ENCODE peak calls at places on chromosomes 11 and 22, in nine cellular contexts. C is tibial artery; O is NB4; A is GM12864; K is astrocyte; T is CD8-positive, alpha-beta memory T cell; P is HL-60; W is fibroblast of lung; Q is heart right ventricle. M is an unnamed sample.
A peak's percentile ranks its signal among the peaks of the same experiment; 100 is the strongest.

GRCh38 chr11:122676638-122677037 is 21.1 kb downstream of the UBASH3B start:
- DNase-seq in Q (no peak), A (no peak), W (no peak), O (no peak), P (no peak), K (no peak), C (no peak), T (no peak), M (no peak)

GRCh38 chr11:44159848-44160721 is 64.6 kb downstream of the EXT2 start:
- DNase-seq in T (no peak), A (no peak), Q (no peak), K (no peak), C (no peak), O (no peak), P (no peak), W (no peak), M (no peak)

GRCh38 chr11:15828241-15828903 is 528.0 kb downstream of the SOX6 start:
- DNase-seq in A (no peak), O (no peak), W (no peak), T (no peak), C (no peak), K (no peak), Q (no peak), P (no peak), M (no peak)

GRCh38 chr11:45543808-45544422 is 121.5 kb downstream of the CHST1 start:
- DNase-seq in P (no peak), K (no peak), O (peak; percentile 54), Q (no peak), A (no peak), W (peak; percentile 5), C (no peak), T (no peak), M (no peak)

GRCh38 chr11:32594272-32594671 is 10.6 kb downstream of the EIF3M start:
- DNase-seq in P (peak; percentile 68), O (peak; percentile 89), W (no peak), Q (no peak), T (no peak), A (no peak), K (no peak), C (no peak), M (no peak)

GRCh38 chr22:43094085-43094484 is 4.9 kb upstream of the TTLL1 start:
- DNase-seq in P (peak; percentile 85), T (no peak), O (peak; percentile 67), A (no peak), W (no peak), C (no peak), K (no peak), Q (peak; percentile 76), M (no peak)

GRCh38 chr11:67689178-67689577 is 14.8 kb upstream of the ALDH3B2 start:
- DNase-seq in T (no peak), K (no peak), A (no peak), O (no peak), P (no peak), C (no peak), Q (no peak), W (no peak), M (no peak)

GRCh38 chr11:71425851-71426250 is 22.3 kb downstream of the DHCR7 start:
- DNase-seq in T (no peak), A (no peak), C (no peak), Q (no peak), P (no peak), O (no peak), K (no peak), W (no peak), M (no peak)

GRCh38 chr11:22635689-22636088 is 10.1 kb upstream of the FANCF start:
- DNase-seq in Q (no peak), P (no peak), C (no peak), T (no peak), A (no peak), W (no peak), O (no peak), K (no peak), M (no peak)

GRCh38 chr22:48960981-48961655 is 866.6 kb downstream of the BRD1 start:
- DNase-seq in W (no peak), T (no peak), P (no peak), A (no peak), C (no peak), Q (no peak), K (no peak), O (no peak), M (no peak)

GRCh38 chr22:30649430-30650007 is 13.9 kb downstream of the SLC35E4 start:
- DNase-seq in Q (no peak), O (peak; percentile 88), A (no peak), C (no peak), W (peak; percentile 77), P (peak; percentile 50), T (peak; percentile 83), K (peak; percentile 86), M (peak; percentile 33)

GRCh38 chr11:12723410-12724297 is 49.4 kb downstream of the TEAD1 start:
- DNase-seq in A (no peak), C (no peak), K (peak; percentile 60), W (peak; percentile 41), Q (no peak), T (no peak), O (no peak), P (no peak), M (no peak)

GRCh38 chr11:120096756-120097191 is 41.1 kb downstream of the TRIM29 start:
- DNase-seq in O (no peak), A (no peak), K (no peak), C (no peak), W (no peak), Q (no peak), P (no peak), T (peak; percentile 3), M (no peak)

GRCh38 chr11:122202951-122203456 is 87.0 kb upstream of the BLID start:
- DNase-seq in K (peak; percentile 65), T (no peak), Q (peak; percentile 76), P (peak; percentile 43), O (peak; percentile 53), W (peak; percentile 81), C (peak; percentile 87), A (no peak), M (peak; percentile 63)

GRCh38 chr22:35959121-35959800 is 69.4 kb downstream of the RBFOX2 start:
- DNase-seq in K (no peak), C (no peak), P (no peak), O (no peak), T (no peak), W (no peak), A (no peak), Q (no peak), M (no peak)

DNA sequence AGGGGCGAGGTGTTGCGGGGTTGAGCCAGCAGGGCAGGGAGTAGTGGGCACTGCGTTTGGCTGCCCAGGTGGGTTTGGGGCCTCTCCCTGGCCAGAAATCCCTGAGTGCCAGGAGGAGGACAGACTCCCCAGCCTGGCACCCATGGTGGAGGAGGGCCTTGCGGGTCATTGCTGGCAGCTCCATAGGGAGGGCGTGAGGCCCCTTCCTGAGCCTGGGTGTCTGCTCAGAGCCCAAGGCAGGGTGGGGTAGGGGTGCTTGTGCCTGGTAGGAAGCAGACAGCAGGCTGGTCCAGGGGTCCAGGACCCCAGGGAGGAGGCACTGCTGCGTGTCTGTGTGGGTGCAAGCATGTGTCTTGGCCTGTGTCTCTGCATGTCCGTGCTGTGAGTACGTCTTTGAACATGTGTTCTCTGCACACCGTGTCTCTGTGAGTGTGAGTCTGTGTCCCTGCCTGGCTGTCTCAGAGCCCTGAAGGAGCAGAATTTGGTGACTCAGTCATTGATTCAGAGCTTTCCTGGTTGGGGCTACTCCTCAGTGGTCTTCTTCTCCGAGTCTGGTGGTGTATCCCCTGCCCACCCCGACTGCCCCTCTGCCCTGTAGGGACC is 3.9 kb downstream of the TSPAN4 start:
- DNase-seq in K (no peak), W (no peak), T (no peak), O (no peak), Q (no peak), P (no peak), A (no peak), C (no peak), M (no peak)
- H3K4me3 ChIP-seq in K (no peak overlapping the region), W (no peak overlapping the region), T (no peak overlapping the region), O (no peak overlapping the region), Q (no peak overlapping the region), P (no peak overlapping the region), A (no peak overlapping the region), C (no peak overlapping the region), M (no peak overlapping the region)

GRCh38 chr22:27299181-27300085 is 502.1 kb downstream of the MN1 start:
- DNase-seq in K (peak; percentile 80), W (no peak), Q (no peak), O (no peak), C (no peak), A (no peak), T (no peak), P (no peak), M (no peak)
- H3K4me3 ChIP-seq in K (peak overlapping the region; percentile 13), W (no peak overlapping the region), Q (peak overlapping the region; percentile 16), O (no peak overlapping the region), C (no peak overlapping the region), A (no peak overlapping the region), T (no peak overlapping the region), P (no peak overlapping the region), M (no peak overlapping the region)

DNA sequence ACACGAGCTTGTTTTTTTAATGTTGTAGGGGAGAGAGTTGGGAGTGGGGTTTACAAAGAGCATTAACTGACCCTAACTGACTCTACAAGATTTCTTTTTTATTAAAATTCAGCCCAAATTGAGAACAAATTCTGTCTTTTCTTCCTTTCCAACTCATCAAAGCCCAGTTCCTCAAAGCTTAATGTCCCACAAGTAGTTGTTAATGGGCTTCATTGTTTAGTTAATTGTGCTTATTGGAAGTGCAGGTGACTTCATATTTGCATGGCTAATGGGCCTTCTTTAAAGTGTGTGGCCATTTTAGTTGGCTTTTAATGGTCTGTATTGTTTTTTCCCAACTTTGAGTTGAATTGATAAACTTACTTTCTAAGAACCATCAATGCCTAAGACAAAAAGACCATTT is 39.8 kb downstream of the MPPED2 start:
- DNase-seq in O (no peak), P (no peak), W (no peak), Q (no peak), T (no peak), K (no peak), A (no peak), C (no peak), M (no peak)
- H3K4me3 ChIP-seq in O (no peak overlapping the region), P (no peak overlapping the region), W (no peak overlapping the region), Q (no peak overlapping the region), T (no peak overlapping the region), K (no peak overlapping the region), A (no peak overlapping the region), C (no peak overlapping the region), M (no peak overlapping the region)

GRCh38 chr11:64639885-64640284 is 48.9 kb downstream of the SLC22A12 start:
- DNase-seq in P (no peak), W (no peak), O (no peak), C (no peak), T (no peak), K (no peak), A (no peak), Q (no peak), M (no peak)

GRCh38 chr11:64642418-64642735 is 51.4 kb downstream of the SLC22A12 start:
- DNase-seq in Q (no peak), C (no peak), A (no peak), T (no peak), O (no peak), K (no peak), W (no peak), P (no peak), M (no peak)

GRCh38 chr11:64643258-64643881 is 52.4 kb downstream of the SLC22A12 start:
- DNase-seq in C (no peak), W (no peak), A (no peak), P (no peak), K (no peak), O (no peak), T (no peak), Q (no peak), M (no peak)

GRCh38 chr11:64642876-64643257 is 51.8 kb downstream of the SLC22A12 start:
- DNase-seq in A (no peak), P (no peak), C (no peak), O (no peak), K (no peak), T (no peak), Q (no peak), W (no peak), M (no peak)

GRCh38 chr11:64641596-64642417 is 50.8 kb downstream of the SLC22A12 start:
- DNase-seq in P (no peak), Q (no peak), O (no peak), C (no peak), A (no peak), W (no peak), K (no peak), T (no peak), M (no peak)
- H3K4me3 ChIP-seq in P (no peak overlapping the region), Q (peak overlapping the region; percentile 43), O (no peak overlapping the region), C (no peak overlapping the region), A (no peak overlapping the region), W (no peak overlapping the region), K (no peak overlapping the region), T (no peak overlapping the region), M (no peak overlapping the region)

M was measured in gastrocnemius medialis.